ENCODE peak calls at places on chromosomes 11 and 22, in five cellular contexts. C is A549, G is GM12878, M is HepG2, J is upper lobe of left lung. F is an unnamed sample.

GRCh38 chr11:122897606-122898210 is 15.1 kb downstream of the JHY start:
- ATAC-seq in J (no peak), M (no peak), G (no peak), C (no peak), F (no peak)

GRCh38 chr22:41974691-41975290 is 5.5 kb downstream of the SEPTIN3 start:
- ATAC-seq in M (no peak), J (no peak), C (no peak), G (peak), F (no peak)

GRCh38 chr11:76839326-76839725 is 21.4 kb upstream of the ACER3 start:
- ATAC-seq in G (no peak), C (no peak), M (no peak), J (no peak), F (no peak)

GRCh38 chr22:31872209-31872608 is 72.1 kb upstream of the YWHAH start:
- ATAC-seq in C (no peak), J (no peak), M (peak), G (peak), F (no peak)

GRCh38 chr22:31148516-31148915 is 8.2 kb upstream of the PLA2G3 start:
- ATAC-seq in G (no peak), C (no peak), M (no peak), J (no peak), F (peak)

GRCh38 chr22:25682071-25682470 is 59.9 kb upstream of the MYO18B start:
- ATAC-seq in J (no peak), C (no peak), G (no peak), M (no peak), F (no peak)

GRCh38 chr11:47551086-47551485 is 1.8 kb downstream of the CELF1 start:
- ATAC-seq in C (no peak), J (no peak), G (peak), M (peak), F (no peak)

GRCh38 chr11:16936643-16937042 is 77.6 kb downstream of the PLEKHA7 start:
- ATAC-seq in M (no peak), C (no peak), G (no peak), J (no peak), F (no peak)

GRCh38 chr11:132028380-132029240 is 658.2 kb downstream of the NTM start:
- ATAC-seq in M (peak), G (peak), J (no peak), C (no peak), F (peak)

GRCh38 chr22:29733362-29734322 is 13.8 kb downstream of the CABP7 start:
- ATAC-seq in J (no peak), G (peak), C (no peak), M (no peak), F (no peak)

GRCh38 chr11:914747-915493 is 4.3 kb upstream of the CHID1 start:
- ATAC-seq in G (no peak), C (no peak), J (peak), M (peak), F (peak)

GRCh38 chr22:47083379-47083986 is 321.0 kb downstream of the TBC1D22A start:
- ATAC-seq in G (no peak), J (no peak), M (no peak), C (no peak), F (no peak)

GRCh38 chr11:76602431-76602861 is 68.1 kb downstream of the LRRC32 start:
- ATAC-seq in J (peak), G (no peak), C (no peak), M (no peak), F (peak)

GRCh38 chr11:73521621-73522020 is 76.3 kb downstream of the FAM168A start:
- ATAC-seq in M (no peak), G (peak), J (no peak), C (no peak), F (no peak)

GRCh38 chr11:100635194-100635593 is 51.9 kb upstream of the ARHGAP42 start:
- ATAC-seq in M (no peak), C (no peak), J (no peak), G (no peak), F (no peak)

GRCh38 chr22:32909561-32910348 is 108.2 kb downstream of the TIMP3 start:
- ATAC-seq in J (no peak), C (no peak), G (no peak), M (no peak), F (peak)

GRCh38 chr22:19016081-19016480 is 80.0 kb upstream of the PRODH start:
- ATAC-seq in C (no peak), G (no peak), M (no peak), J (no peak), F (no peak)

GRCh38 chr11:61080986-61081590 is 21.2 kb upstream of the CD5 start:
- ATAC-seq in G (no peak), J (peak), C (peak), M (peak), F (no peak)

GRCh38 chr11:120424970-120425332 is 86.6 kb upstream of the GRIK4 start:
- ATAC-seq in M (no peak), G (peak), J (no peak), C (no peak), F (no peak)

GRCh38 chr11:2870460-2870859 is 15.1 kb downstream of the CDKN1C start:
- ATAC-seq in C (peak), J (no peak), G (no peak), M (peak), F (no peak)

GRCh38 chr11:109859325-109859724 is 233.9 kb upstream of the ZC3H12C start:
- ATAC-seq in M (no peak), C (peak), J (no peak), G (no peak), F (no peak)

GRCh38 chr22:36336246-36337182 is 51.3 kb downstream of the MYH9 start:
- ATAC-seq in M (no peak), J (no peak), C (no peak), G (no peak), F (no peak)

GRCh38 chr11:1881442-1882264 is 10.0 kb downstream of the PRR33 start:
- ATAC-seq in J (no peak), C (peak), M (peak), G (peak), F (peak)

GRCh38 chr11:15675683-15676082 is 561.0 kb downstream of the INSC start:
- ATAC-seq in C (no peak), M (no peak), J (no peak), G (no peak), F (no peak)

GRCh38 chr11:115715371-115715770 is 211.2 kb upstream of the CADM1 start:
- ATAC-seq in C (no peak), M (no peak), G (no peak), J (no peak), F (no peak)

GRCh38 chr22:29979645-29980303 is 96.8 kb downstream of the MTMR3 start:
- ATAC-seq in M (no peak), C (no peak), G (peak), J (peak), F (no peak)

GRCh38 chr11:130865091-130865771 is 51.0 kb downstream of the SNX19 start:
- ATAC-seq in J (peak), C (no peak), M (peak), G (no peak), F (no peak)

GRCh38 chr11:60855726-60856633 is at the start of gene PTGDR2:
- ATAC-seq in J (no peak), G (no peak), C (no peak), M (peak), F (no peak)

GRCh38 chr11:117239295-117239694 is 6.8 kb downstream of the RNF214 start:
- ATAC-seq in M (no peak), C (peak), G (no peak), J (no peak), F (no peak)

DNA sequence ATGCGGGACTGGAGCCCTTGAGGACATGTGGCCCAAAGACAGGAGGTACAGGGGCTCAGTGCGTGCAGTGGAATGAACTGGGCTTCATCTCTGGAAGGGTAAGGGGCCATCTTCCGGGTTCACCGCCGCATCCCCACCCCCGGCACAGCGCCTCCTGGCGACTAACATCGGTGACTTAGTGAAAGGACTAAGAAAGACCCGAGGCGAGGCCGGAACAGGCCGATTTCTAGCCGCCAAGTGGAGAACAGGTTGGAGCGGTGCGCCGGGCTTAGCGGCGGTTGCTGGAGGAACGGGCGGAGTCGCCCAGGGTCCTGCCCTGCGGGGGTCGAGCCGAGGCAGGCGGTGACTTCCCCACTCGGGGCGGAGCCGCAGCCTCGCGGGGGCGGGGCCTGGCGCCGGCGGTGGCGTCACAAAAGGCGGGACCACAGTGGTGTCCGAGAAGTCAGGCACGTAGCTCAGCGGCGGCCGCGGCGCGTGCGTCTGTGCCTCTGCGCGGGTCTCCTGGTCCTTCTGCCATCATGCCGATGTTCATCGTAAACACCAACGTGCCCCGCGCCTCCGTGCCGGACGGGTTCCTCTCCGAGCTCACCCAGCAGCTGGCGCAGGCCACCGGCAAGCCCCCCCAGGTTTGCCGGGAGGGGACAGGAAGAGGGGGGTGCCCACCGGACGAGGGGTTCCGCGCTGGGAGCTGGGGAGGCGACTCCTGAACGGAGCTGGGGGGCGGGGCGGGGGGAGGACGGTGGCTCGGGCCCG is at the start of gene MIF:
- ATAC-seq in M (peak), J (peak), C (peak), G (peak), F (peak)
- TF ChIP-seq EP300 in M (peak), J (no peak), C (no peak), G (peak), F (no peak)

GRCh38 chr11:65788801-65789200 is 1.9 kb downstream of the OVOL1 start:
- ATAC-seq in J (no peak), C (no peak), G (no peak), M (no peak), F (no peak)
- H3K4me3 ChIP-seq in J (no peak), C (no peak), G (no peak), M (no peak), F (no peak)

GRCh38 chr11:126211236-126212088 is at the start of the genes FAM118B and RPUSD4:
- ATAC-seq in M (peak), C (peak), J (peak), G (peak), F (peak)
- TF ChIP-seq EP300 in M (no peak), C (no peak), J (no peak), G (no peak), F (no peak)

GRCh38 chr11:86279713-86280112 is 22.3 kb upstream of the HIKESHI start:
- ATAC-seq in J (no peak), G (no peak), C (no peak), M (no peak), F (no peak)
- H3K4me3 ChIP-seq in J (no peak), G (no peak), C (no peak), M (no peak), F (no peak)

GRCh38 chr11:44333271-44334218 is 23.6 kb upstream of the ALX4 start:
- ATAC-seq in C (peak), M (peak), J (no peak), G (no peak), F (no peak)
- TF ChIP-seq EP300 in C (no peak), M (no peak), J (no peak), G (no peak), F (no peak)

GRCh38 chr11:127000291-127000968 is at the start of gene KIRREL3:
- ATAC-seq in J (no peak), M (no peak), G (no peak), C (peak), F (no peak)
- H3K4me3 ChIP-seq in J (no peak), M (no peak), G (no peak), C (peak), F (peak)

GRCh38 chr11:12606597-12606996 is 67.6 kb upstream of the TEAD1 start:
- ATAC-seq in M (no peak), J (no peak), G (no peak), C (no peak), F (peak)

GRCh38 chr11:12602421-12602820 is 71.8 kb upstream of the TEAD1 start:
- ATAC-seq in J (no peak), G (no peak), C (no peak), M (no peak), F (no peak)

GRCh38 chr11:12603362-12604088 is 70.7 kb upstream of the TEAD1 start:
- ATAC-seq in M (no peak), C (no peak), J (no peak), G (no peak), F (no peak)

GRCh38 chr11:12600829-12601228 is 73.4 kb upstream of the TEAD1 start:
- ATAC-seq in J (no peak), C (no peak), G (no peak), M (peak), F (no peak)

DNA sequence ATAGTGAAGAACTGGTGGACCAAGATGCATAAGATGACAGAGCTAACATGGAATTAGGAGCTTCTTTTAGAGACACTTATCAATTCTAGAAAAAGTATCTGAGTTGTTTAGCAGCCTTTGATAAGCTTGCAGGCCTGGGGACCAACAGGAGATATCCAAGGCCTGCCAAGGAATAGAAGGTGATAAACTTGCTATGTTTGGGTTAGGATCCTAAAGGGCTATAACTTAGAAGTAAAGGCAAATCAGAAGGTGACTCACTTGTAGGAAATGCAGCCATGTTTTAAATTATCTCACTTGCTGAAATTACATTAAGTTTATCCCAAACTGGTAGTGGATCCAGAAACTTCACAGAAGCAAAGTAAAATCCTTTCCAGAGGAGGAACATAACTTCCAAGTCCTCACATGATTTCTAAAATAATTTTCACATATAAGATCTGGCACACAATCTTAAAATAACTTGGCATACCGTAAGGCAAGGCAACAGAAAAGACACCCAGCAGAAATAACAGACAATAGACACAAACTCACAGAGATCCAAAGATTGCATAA is 69.6 kb upstream of the TEAD1 start:
- ATAC-seq in M (no peak), G (no peak), J (no peak), C (no peak), F (no peak)
- TF ChIP-seq EP300 in M (no peak), G (no peak), J (no peak), C (no peak), F (no peak)

GRCh38 chr11:31808268-31808667 is 2.9 kb downstream of the PAX6 start:
- ATAC-seq in C (no peak), M (no peak), J (no peak), G (no peak), F (no peak)
- H3K4me3 ChIP-seq in C (no peak), M (no peak), J (no peak), G (no peak), F (no peak)

DNA sequence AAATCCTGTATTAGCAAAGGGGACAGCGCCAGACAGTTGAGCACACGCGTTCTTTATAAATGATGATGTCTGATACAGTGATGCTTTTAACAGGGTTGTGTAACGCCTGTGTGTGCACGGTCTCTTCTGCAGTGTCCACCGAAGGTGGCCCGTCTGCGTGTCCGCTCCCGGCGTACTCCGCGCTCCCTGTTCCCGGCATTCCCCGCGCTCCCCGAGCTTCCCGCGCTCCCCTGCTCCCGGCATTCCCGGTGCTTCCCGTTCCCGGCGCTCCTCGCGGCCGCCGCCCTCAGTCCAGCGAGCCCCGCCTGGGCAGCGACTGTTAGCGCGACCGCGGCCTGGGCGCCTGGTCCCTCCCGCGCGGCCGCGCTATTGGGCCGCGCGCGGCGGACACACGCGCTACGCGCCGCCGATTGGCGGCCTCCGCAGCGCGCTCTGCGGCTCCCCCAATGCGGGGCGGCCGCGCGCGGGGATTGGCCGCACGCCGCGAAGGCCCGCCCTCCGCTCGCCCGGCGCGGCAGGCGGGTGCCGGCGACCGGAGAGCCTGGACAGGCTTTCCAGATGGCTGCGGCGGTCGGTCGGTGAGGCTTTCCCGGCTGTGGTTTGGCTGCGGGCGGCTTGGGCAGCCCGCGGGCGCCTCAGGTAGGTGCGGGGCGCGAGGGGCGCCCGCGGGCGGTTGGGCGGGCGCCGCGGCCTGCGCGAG is at the start of gene DGCR8:
- ATAC-seq in J (peak), G (peak), M (peak), C (peak), F (peak)
- TF ChIP-seq EP300 in J (no peak), G (no peak), M (no peak), C (no peak), F (no peak)

F was measured in gastroesophageal sphincter.